ENCODE peak calls at places on chromosomes 3 and 15, in five cellular contexts. E, B, J, X and H are unnamed samples.

GRCh38 chr15:46636220-46636619 is 1001.4 kb downstream of the SQOR start:
- DNase-seq in E (no peak), B (peak; percentile 55), J (no peak), X (no peak), H (no peak)

GRCh38 chr3:159208080-159208479 is 406.2 kb downstream of the MFSD1 start:
- DNase-seq in E (no peak), B (peak; percentile 44), J (no peak), X (no peak), H (no peak)

GRCh38 chr3:171871392-171872274 is 28.5 kb downstream of the TMEM212 start:
- DNase-seq in E (no peak), B (peak; percentile 29), J (no peak), X (no peak), H (no peak)

GRCh38 chr15:31302778-31303433 is 23.7 kb upstream of the KLF13 start:
- DNase-seq in E (no peak), B (no peak), J (no peak), X (no peak), H (no peak)

GRCh38 chr3:106457278-106458210 is 588.7 kb upstream of the CBLB start:
- DNase-seq in E (no peak), B (peak; percentile 2), J (peak; percentile 29), X (no peak), H (no peak)

GRCh38 chr3:127184870-127185216 is 8.1 kb upstream of the PRR23E start:
- DNase-seq in E (no peak), B (no peak), J (no peak), X (no peak), H (no peak)

GRCh38 chr15:62165029-62165792 is at the start of gene C2CD4B:
- DNase-seq in E (no peak), B (peak; percentile 80), J (peak; percentile 17), X (no peak), H (no peak)

GRCh38 chr3:58333206-58334012 is 717 bp downstream of the PXK start:
- DNase-seq in E (no peak), B (peak; percentile 62), J (no peak), X (peak; percentile 42), H (no peak)

GRCh38 chr15:43268111-43269105 is 1.7 kb upstream of the TGM5 start:
- DNase-seq in E (no peak), B (peak; percentile 39), J (no peak), X (no peak), H (no peak)

GRCh38 chr3:187662848-187663407 is 7.3 kb downstream of the SST start:
- DNase-seq in E (no peak), B (no peak), J (no peak), X (no peak), H (no peak)

GRCh38 chr15:29342201-29342600 is 72.6 kb upstream of the NSMCE3 start:
- DNase-seq in E (no peak), B (no peak), J (no peak), X (no peak), H (no peak)

GRCh38 chr3:23696842-23697241 is 108.9 kb upstream of the UBE2E1 start:
- DNase-seq in E (no peak), B (no peak), J (no peak), X (no peak), H (no peak)

GRCh38 chr15:25242957-25243799 is 195.6 kb downstream of the UBE3A start:
- DNase-seq in E (no peak), B (no peak), J (no peak), X (peak; percentile 10), H (no peak)

GRCh38 chr15:68582864-68583263 is 4.1 kb downstream of the CORO2B start:
- DNase-seq in E (no peak), B (no peak), J (no peak), X (no peak), H (no peak)

GRCh38 chr15:100309984-100310291 is 31.8 kb downstream of the ADAMTS17 start:
- DNase-seq in E (no peak), B (peak; percentile 23), J (no peak), X (no peak), H (no peak)

GRCh38 chr3:193964517-193964880 is 171.4 kb upstream of the HES1 start:
- DNase-seq in E (no peak), B (no peak), J (no peak), X (no peak), H (no peak)

GRCh38 chr15:88653200-88654064 is 14.6 kb downstream of the ISG20 start:
- DNase-seq in E (no peak), B (no peak), J (no peak), X (peak; percentile 12), H (no peak)

GRCh38 chr3:42582474-42583070 is 805 bp upstream of the SEC22C start:
- DNase-seq in E (peak; percentile 9), B (no peak), J (no peak), X (no peak), H (no peak)

GRCh38 chr15:39131605-39132004 is 449.3 kb upstream of the THBS1 start:
- DNase-seq in E (no peak), B (no peak), J (no peak), X (no peak), H (no peak)

GRCh38 chr3:117903226-117903625 is 1131.4 kb downstream of the IGSF11 start:
- DNase-seq in E (no peak), B (no peak), J (no peak), X (no peak), H (no peak)

GRCh38 chr15:57691082-57691481 is 15.4 kb upstream of the POLR2M start:
- DNase-seq in E (no peak), B (no peak), J (no peak), X (no peak), H (no peak)

GRCh38 chr3:43872301-43872700 is 181.6 kb downstream of the ABHD5 start:
- DNase-seq in E (no peak), B (no peak), J (peak; percentile 48), X (no peak), H (no peak)

GRCh38 chr15:69446947-69447346 is 5.7 kb upstream of the RPLP1 start:
- DNase-seq in E (no peak), B (no peak), J (no peak), X (no peak), H (no peak)

GRCh38 chr3:94069242-94069813 is 6.5 kb downstream of the NSUN3 start:
- DNase-seq in E (peak; percentile 15), B (peak; percentile 15), J (peak; percentile 10), X (no peak), H (no peak)

GRCh38 chr3:65783117-65783516 is 255.6 kb downstream of the MAGI1 start:
- DNase-seq in E (no peak), B (peak; percentile 46), J (no peak), X (no peak), H (no peak)

GRCh38 chr15:81038975-81039607 is 38.4 kb downstream of the TLNRD1 start:
- DNase-seq in E (no peak), B (no peak), J (no peak), X (no peak), H (no peak)

GRCh38 chr3:11290743-11291680 is 18.8 kb downstream of the ATG7 start:
- DNase-seq in E (peak; percentile 58), B (no peak), J (no peak), X (no peak), H (no peak)

GRCh38 chr3:4776980-4777581 is 202.2 kb upstream of the BHLHE40 start:
- DNase-seq in E (no peak), B (peak; percentile 39), J (peak; percentile 16), X (no peak), H (no peak)

GRCh38 chr3:26449996-26450395 is 172.6 kb upstream of the LRRC3B start:
- DNase-seq in E (no peak), B (no peak), J (no peak), X (no peak), H (no peak)

GRCh38 chr3:52848617-52849016 is 13.8 kb upstream of the MUSTN1 start:
- DNase-seq in E (no peak), B (no peak), J (no peak), X (no peak), H (no peak)

GRCh38 chr3:136249091-136249490 is 1.0 kb upstream of the PCCB start:
- DNase-seq in E (no peak), B (no peak), J (no peak), X (no peak), H (no peak)

GRCh38 chr3:151660890-151661289 is 72.8 kb upstream of the AADACL2 start:
- DNase-seq in E (no peak), B (no peak), J (no peak), X (no peak), H (no peak)

GRCh38 chr3:185056908-185057307 is 96.0 kb downstream of the C3orf70 start:
- DNase-seq in E (no peak), B (no peak), J (no peak), X (no peak), H (no peak)

GRCh38 chr3:37183375-37183831 is 9.0 kb upstream of the LRRFIP2 start:
- DNase-seq in E (no peak), B (no peak), J (no peak), X (no peak), H (no peak)

GRCh38 chr3:152213086-152213674 is 55.5 kb upstream of the MBNL1 start:
- DNase-seq in E (no peak), B (no peak), J (no peak), X (no peak), H (no peak)

GRCh38 chr3:28286595-28286994 is 45.2 kb downstream of the CMC1 start:
- DNase-seq in E (peak; percentile 20), B (peak; percentile 59), J (peak; percentile 15), X (no peak), H (peak; percentile 21)